ENCODE peak calls at places on chromosomes 3 and 15, in nine cellular contexts. F, X, B, O, V, D, U, M and C are unnamed samples.

GRCh38 chr3:195059006-195059350 is 212.0 kb downstream of the XXYLT1 start:
- DNase-seq in V (no peak), O (no peak), F (no peak), U (no peak), B (no peak), X (no peak), M (no peak), D (no peak), C (no peak)

GRCh38 chr15:68816795-68817303 is 3.8 kb downstream of the ANP32A start:
- DNase-seq in U (no peak), F (no peak), M (no peak), D (peak; percentile 64), V (no peak), X (no peak), O (peak; percentile 14), B (no peak), C (no peak)

GRCh38 chr3:116254535-116254934 is 190.8 kb downstream of the LSAMP start:
- DNase-seq in O (no peak), M (no peak), U (no peak), B (no peak), X (no peak), V (no peak), F (no peak), D (no peak), C (no peak)

GRCh38 chr3:171984883-171985282 is 54.5 kb upstream of the FNDC3B start:
- DNase-seq in V (no peak), O (no peak), M (no peak), F (no peak), B (no peak), X (no peak), U (no peak), D (no peak), C (no peak)

GRCh38 chr3:37074178-37074577 is 80.9 kb downstream of the MLH1 start:
- DNase-seq in D (no peak), V (no peak), B (no peak), U (no peak), O (peak; percentile 33), M (peak; percentile 79), F (no peak), X (no peak), C (no peak)

GRCh38 chr3:70982274-70982673 is 601.3 kb downstream of the FOXP1 start:
- DNase-seq in F (no peak), M (no peak), X (no peak), B (no peak), U (no peak), O (no peak), V (no peak), D (no peak), C (no peak)

GRCh38 chr3:41158947-41159346 is 40.4 kb upstream of the CTNNB1 start:
- DNase-seq in O (peak; percentile 92), F (no peak), V (no peak), U (no peak), D (peak; percentile 64), M (no peak), B (no peak), X (no peak), C (no peak)

GRCh38 chr3:159881828-159882309 is 106.8 kb upstream of the IL12A start:
- DNase-seq in X (no peak), B (no peak), U (peak; percentile 61), O (peak; percentile 94), D (no peak), V (no peak), M (no peak), F (no peak), C (no peak)

GRCh38 chr3:178455264-178455663 is 81.0 kb upstream of the KCNMB2 start:
- DNase-seq in F (no peak), M (no peak), O (no peak), D (no peak), V (no peak), X (no peak), U (no peak), B (no peak), C (no peak)

GRCh38 chr3:133294253-133294652 is 105.6 kb upstream of the BFSP2 start:
- DNase-seq in X (no peak), D (no peak), F (no peak), B (no peak), M (peak; percentile 57), V (no peak), O (no peak), U (no peak), C (no peak)

GRCh38 chr15:101081900-101082299 is 162.7 kb downstream of the LRRK1 start:
- DNase-seq in O (no peak), U (no peak), V (no peak), M (no peak), B (no peak), F (no peak), X (no peak), D (no peak), C (no peak)

GRCh38 chr15:58486062-58486461 is 54.3 kb downstream of the LIPC start:
- DNase-seq in O (no peak), U (no peak), B (no peak), M (no peak), X (no peak), F (no peak), D (no peak), V (no peak), C (no peak)

GRCh38 chr3:40313975-40314860 is 4.7 kb downstream of the EIF1B start:
- DNase-seq in M (no peak), X (no peak), D (peak; percentile 31), F (no peak), U (no peak), O (peak; percentile 25), V (no peak), B (no peak), C (no peak)

GRCh38 chr3:174403831-174404230 is 455.3 kb upstream of the NAALADL2 start:
- DNase-seq in F (no peak), O (no peak), B (no peak), M (no peak), D (no peak), V (no peak), X (no peak), U (no peak), C (no peak)

GRCh38 chr3:62554264-62554799 is 181.0 kb upstream of the FEZF2 start:
- DNase-seq in F (no peak), D (no peak), V (no peak), M (no peak), B (no peak), U (no peak), X (no peak), O (peak; percentile 43), C (no peak)

GRCh38 chr3:185988816-185989175 is 51.0 kb upstream of the TRA2B start:
- DNase-seq in V (no peak), F (no peak), O (no peak), U (no peak), M (peak; percentile 23), D (no peak), X (no peak), B (no peak), C (no peak)

GRCh38 chr15:49723981-49724380 is 103.1 kb downstream of the DTWD1 start:
- DNase-seq in B (no peak), V (no peak), X (no peak), U (no peak), O (no peak), F (no peak), D (no peak), M (no peak), C (no peak)

DNA sequence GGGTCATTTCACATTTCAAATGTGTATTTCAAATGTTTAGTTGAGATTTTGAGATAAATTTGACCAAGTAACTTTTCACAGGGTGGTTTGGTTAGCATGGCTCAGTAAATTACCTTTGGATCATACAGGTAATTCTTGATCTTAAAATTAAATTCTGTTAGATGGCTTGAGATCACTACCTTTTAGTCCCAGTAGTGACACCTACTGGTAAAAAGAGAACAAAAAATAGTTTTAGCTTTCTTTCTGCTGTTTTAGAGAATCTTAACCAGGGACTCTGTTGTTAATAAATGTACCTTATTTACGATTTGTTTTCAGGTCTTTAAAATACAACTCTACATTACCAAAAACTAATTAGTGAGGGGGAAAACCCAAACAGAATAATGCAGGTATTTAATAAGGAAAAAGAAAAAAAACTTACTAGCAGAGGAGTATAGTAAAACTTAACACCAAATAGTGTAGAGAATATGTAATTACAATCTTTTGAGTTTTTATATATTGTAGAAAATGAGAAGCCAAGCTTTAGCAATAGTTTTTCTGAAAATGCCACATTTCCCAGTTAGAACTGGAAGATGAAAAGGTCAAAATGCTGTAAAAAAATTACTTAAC is 620.3 kb upstream of the AGTR1 start:
- DNase-seq in F (no peak), V (no peak), O (peak; percentile 30), M (peak; percentile 28), D (no peak), U (no peak), B (no peak), X (no peak), C (no peak)
- TF ChIP-seq CTCF in F (peak; percentile 75), V (peak; percentile 29), O (peak; percentile 29), M (peak; percentile 51), D (no peak), U (peak; percentile 58), B (peak; percentile 71), X (peak; percentile 82), C (peak; percentile 58)

DNA sequence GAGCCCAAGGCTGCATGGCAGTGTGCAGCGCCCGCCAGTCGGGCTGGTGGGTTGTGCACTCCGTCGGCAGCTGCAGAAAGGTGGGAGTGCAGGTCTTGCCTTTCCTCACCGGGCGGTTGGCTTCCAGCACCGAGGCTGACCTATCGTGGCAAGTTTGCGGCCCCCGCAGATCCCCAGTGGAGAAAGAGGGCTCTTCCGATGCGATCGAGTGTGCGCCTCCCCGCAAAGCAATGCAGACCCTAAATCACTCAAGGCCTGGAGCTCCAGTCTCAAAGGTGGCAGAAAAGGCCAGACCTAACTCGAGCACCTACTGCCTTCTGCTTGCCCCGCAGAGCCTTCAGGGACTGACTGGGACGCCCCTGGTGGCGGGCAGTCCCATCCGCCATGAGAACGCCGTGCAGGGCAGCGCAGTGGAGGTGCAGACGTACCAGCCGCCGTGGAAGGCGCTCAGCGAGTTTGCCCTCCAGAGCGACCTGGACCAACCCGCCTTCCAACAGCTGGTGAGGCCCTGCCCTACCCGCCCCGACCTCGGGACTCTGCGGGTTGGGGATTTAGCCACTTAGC is 4.3 kb downstream of the ISL2 start:
- DNase-seq in O (no peak), D (peak; percentile 46), V (no peak), X (no peak), B (peak; percentile 45), M (no peak), U (peak; percentile 73), F (peak; percentile 56), C (no peak)
- TF ChIP-seq CTCF in O (no peak), D (no peak), V (no peak), X (no peak), B (peak; percentile 44), M (no peak), U (peak; percentile 46), F (peak; percentile 28), C (no peak)

DNA sequence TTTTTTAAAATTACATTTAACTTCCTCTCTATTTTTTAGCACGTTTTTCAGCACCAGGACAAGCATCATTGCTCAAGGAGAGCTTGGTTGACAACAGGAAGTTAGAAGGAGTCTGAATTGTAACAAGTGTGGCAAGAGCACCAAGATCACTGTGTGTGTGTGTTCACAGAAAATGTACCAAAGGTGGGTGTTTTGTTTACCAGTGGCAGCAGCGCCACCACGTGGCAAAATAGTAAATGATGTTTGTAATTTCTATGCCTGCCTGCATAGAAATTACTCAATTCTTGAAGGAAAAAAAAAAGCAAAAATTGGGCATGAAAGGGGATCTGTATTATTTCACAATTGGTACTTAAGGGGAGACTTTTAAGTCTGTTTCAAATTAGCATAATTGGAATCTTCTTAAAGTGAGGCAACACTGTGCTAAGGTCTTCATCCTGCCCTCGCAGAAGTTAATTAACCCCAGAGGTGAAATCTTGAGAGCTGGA is 7.4 kb upstream of the U2SURP start:
- DNase-seq in M (peak; percentile 72), D (peak; percentile 69), X (no peak), U (peak; percentile 72), V (peak; percentile 54), F (peak; percentile 71), B (peak; percentile 66), O (peak; percentile 85), C (no peak)
- TF ChIP-seq CTCF in M (peak; percentile 78), D (peak; percentile 19), X (peak; percentile 89), U (peak; percentile 75), V (peak; percentile 77), F (peak; percentile 87), B (peak; percentile 87), O (peak; percentile 65), C (peak; percentile 80)

GRCh38 chr15:64895285-64896065 is 16.2 kb upstream of the ANKDD1A start:
- DNase-seq in X (no peak), O (no peak), D (peak; percentile 47), M (peak; percentile 65), F (no peak), U (no peak), V (no peak), B (no peak), C (no peak)
- TF ChIP-seq CTCF in X (peak; percentile 27), O (no peak), D (no peak), M (no peak), F (no peak), U (no peak), V (peak; percentile 9), B (no peak), C (no peak)